ENCODE peak calls at places on chromosome 7, in nine cellular contexts. One of them, this sample, is unnamed. For H3K9me3, the result is how much of the 10 kb centered on the place peaks cover.

GRCh38 chr7:110994028-110994967 is 96.6 kb upstream of the LRRN3 start:
- DNase-seq in Peyer's patch: no peak
- DNase-seq in A549: no peak
- DNase-seq in gastrocnemius medialis: no peak
- DNase-seq in IMR-90: no peak
- DNase-seq in tibial nerve: no peak
- DNase-seq in breast epithelium: no peak
- DNase-seq in transverse colon: no peak
- DNase-seq in sigmoid colon: no peak
- DNase-seq in this sample: no peak

GRCh38 chr7:142275028-142275427 is 17.2 kb upstream of the PRSS58 start:
- DNase-seq in transverse colon: no peak
- DNase-seq in sigmoid colon: no peak
- DNase-seq in A549: no peak
- DNase-seq in tibial nerve: no peak
- DNase-seq in breast epithelium: no peak
- DNase-seq in Peyer's patch: no peak
- DNase-seq in IMR-90: no peak
- DNase-seq in gastrocnemius medialis: no peak
- DNase-seq in this sample: no peak

GRCh38 chr7:31099451-31100444 is 47.6 kb downstream of the ADCYAP1R1 start:
- DNase-seq in gastrocnemius medialis: no peak
- DNase-seq in A549: no peak
- DNase-seq in breast epithelium: no peak
- DNase-seq in tibial nerve: no peak
- DNase-seq in IMR-90: no peak
- DNase-seq in Peyer's patch: peak
- DNase-seq in transverse colon: no peak
- DNase-seq in sigmoid colon: peak
- DNase-seq in this sample: no peak

GRCh38 chr7:46775776-46776175 is 806.1 kb downstream of the TNS3 start:
- DNase-seq in IMR-90: peak
- DNase-seq in A549: no peak
- DNase-seq in Peyer's patch: no peak
- DNase-seq in sigmoid colon: no peak
- DNase-seq in tibial nerve: no peak
- DNase-seq in gastrocnemius medialis: no peak
- DNase-seq in transverse colon: no peak
- DNase-seq in breast epithelium: no peak
- DNase-seq in this sample: no peak

GRCh38 chr7:50828801-50829200 is 46.1 kb upstream of the GRB10 start:
- DNase-seq in sigmoid colon: no peak
- DNase-seq in breast epithelium: no peak
- DNase-seq in A549: no peak
- DNase-seq in tibial nerve: no peak
- DNase-seq in transverse colon: no peak
- DNase-seq in IMR-90: no peak
- DNase-seq in Peyer's patch: no peak
- DNase-seq in gastrocnemius medialis: no peak
- DNase-seq in this sample: no peak

GRCh38 chr7:128217030-128217805 is 23.9 kb upstream of the LEP start:
- DNase-seq in gastrocnemius medialis: no peak
- DNase-seq in tibial nerve: no peak
- DNase-seq in IMR-90: peak
- DNase-seq in Peyer's patch: no peak
- DNase-seq in A549: peak
- DNase-seq in sigmoid colon: peak
- DNase-seq in transverse colon: no peak
- DNase-seq in breast epithelium: no peak
- DNase-seq in this sample: no peak

GRCh38 chr7:137694405-137694804 is 152.4 kb downstream of the DGKI start:
- DNase-seq in A549: no peak
- DNase-seq in gastrocnemius medialis: no peak
- DNase-seq in transverse colon: no peak
- DNase-seq in sigmoid colon: no peak
- DNase-seq in breast epithelium: no peak
- DNase-seq in tibial nerve: no peak
- DNase-seq in Peyer's patch: no peak
- DNase-seq in IMR-90: peak
- DNase-seq in this sample: no peak

GRCh38 chr7:78516450-78516849 is 717.9 kb downstream of the PHTF2 start:
- DNase-seq in gastrocnemius medialis: no peak
- DNase-seq in Peyer's patch: no peak
- DNase-seq in IMR-90: no peak
- DNase-seq in sigmoid colon: no peak
- DNase-seq in transverse colon: no peak
- DNase-seq in tibial nerve: no peak
- DNase-seq in breast epithelium: no peak
- DNase-seq in A549: no peak
- DNase-seq in this sample: no peak

GRCh38 chr7:27150568-27151340 is 1.6 kb downstream of the HOXA3 start:
- DNase-seq in sigmoid colon: peak
- DNase-seq in breast epithelium: peak
- DNase-seq in IMR-90: peak
- DNase-seq in tibial nerve: no peak
- DNase-seq in Peyer's patch: peak
- DNase-seq in transverse colon: peak
- DNase-seq in gastrocnemius medialis: peak
- DNase-seq in A549: peak
- DNase-seq in this sample: peak

GRCh38 chr7:28977881-28978280 is 19.8 kb upstream of the TRIL start:
- DNase-seq in A549: no peak
- DNase-seq in Peyer's patch: no peak
- DNase-seq in transverse colon: no peak
- DNase-seq in tibial nerve: no peak
- DNase-seq in breast epithelium: no peak
- DNase-seq in sigmoid colon: no peak
- DNase-seq in IMR-90: no peak
- DNase-seq in gastrocnemius medialis: no peak
- DNase-seq in this sample: no peak

GRCh38 chr7:28711096-28711495 is 247.0 kb downstream of the TRIL start:
- DNase-seq in A549: no peak
- DNase-seq in IMR-90: no peak
- DNase-seq in sigmoid colon: no peak
- DNase-seq in tibial nerve: no peak
- DNase-seq in gastrocnemius medialis: no peak
- DNase-seq in breast epithelium: no peak
- DNase-seq in transverse colon: no peak
- DNase-seq in Peyer's patch: no peak
- DNase-seq in this sample: no peak

GRCh38 chr7:93622036-93622714 is 47.7 kb upstream of the CALCR start:
- DNase-seq in IMR-90: peak
- DNase-seq in tibial nerve: no peak
- DNase-seq in A549: peak
- DNase-seq in breast epithelium: no peak
- DNase-seq in gastrocnemius medialis: no peak
- DNase-seq in sigmoid colon: no peak
- DNase-seq in transverse colon: no peak
- DNase-seq in Peyer's patch: no peak
- DNase-seq in this sample: no peak

GRCh38 chr7:6271694-6272371 is 591 bp downstream of the CYTH3 start:
- DNase-seq in Peyer's patch: peak
- DNase-seq in A549: no peak
- DNase-seq in transverse colon: peak
- DNase-seq in breast epithelium: no peak
- DNase-seq in tibial nerve: no peak
- DNase-seq in sigmoid colon: peak
- DNase-seq in IMR-90: no peak
- DNase-seq in gastrocnemius medialis: no peak
- DNase-seq in this sample: peak

GRCh38 chr7:6271091-6271658 is 1.2 kb downstream of the CYTH3 start:
- DNase-seq in A549: peak
- DNase-seq in transverse colon: peak
- DNase-seq in sigmoid colon: peak
- DNase-seq in gastrocnemius medialis: peak
- DNase-seq in tibial nerve: peak
- DNase-seq in breast epithelium: peak
- DNase-seq in IMR-90: peak
- DNase-seq in Peyer's patch: peak
- DNase-seq in this sample: peak

GRCh38 chr7:6273380-6273837 is 985 bp upstream of the CYTH3 start:
- DNase-seq in A549: no peak
- DNase-seq in breast epithelium: no peak
- DNase-seq in tibial nerve: no peak
- DNase-seq in Peyer's patch: peak
- DNase-seq in transverse colon: peak
- DNase-seq in IMR-90: no peak
- DNase-seq in gastrocnemius medialis: no peak
- DNase-seq in sigmoid colon: no peak
- DNase-seq in this sample: peak

GRCh38 chr7:6273917-6274630 is 1.6 kb upstream of the CYTH3 start:
- DNase-seq in IMR-90: no peak
- DNase-seq in sigmoid colon: no peak
- DNase-seq in transverse colon: no peak
- DNase-seq in gastrocnemius medialis: no peak
- DNase-seq in breast epithelium: no peak
- DNase-seq in A549: no peak
- DNase-seq in Peyer's patch: no peak
- DNase-seq in tibial nerve: no peak
- DNase-seq in this sample: no peak

GRCh38 chr7:6272481-6273323 is at the start of gene CYTH3:
- DNase-seq in breast epithelium: peak
- DNase-seq in tibial nerve: peak
- DNase-seq in A549: peak
- DNase-seq in transverse colon: peak
- DNase-seq in Peyer's patch: peak
- DNase-seq in gastrocnemius medialis: peak
- DNase-seq in IMR-90: peak
- DNase-seq in sigmoid colon: peak
- DNase-seq in this sample: peak
- TF ChIP-seq POLR2A in breast epithelium: no peak
- TF ChIP-seq POLR2A in tibial nerve: peak
- TF ChIP-seq POLR2A in A549: peak
- TF ChIP-seq POLR2A in transverse colon: no peak
- TF ChIP-seq POLR2A in Peyer's patch: peak
- TF ChIP-seq POLR2A in gastrocnemius medialis: peak
- TF ChIP-seq POLR2A in IMR-90: no peak
- TF ChIP-seq POLR2A in sigmoid colon: no peak
- TF ChIP-seq POLR2A in this sample: peak

DNA sequence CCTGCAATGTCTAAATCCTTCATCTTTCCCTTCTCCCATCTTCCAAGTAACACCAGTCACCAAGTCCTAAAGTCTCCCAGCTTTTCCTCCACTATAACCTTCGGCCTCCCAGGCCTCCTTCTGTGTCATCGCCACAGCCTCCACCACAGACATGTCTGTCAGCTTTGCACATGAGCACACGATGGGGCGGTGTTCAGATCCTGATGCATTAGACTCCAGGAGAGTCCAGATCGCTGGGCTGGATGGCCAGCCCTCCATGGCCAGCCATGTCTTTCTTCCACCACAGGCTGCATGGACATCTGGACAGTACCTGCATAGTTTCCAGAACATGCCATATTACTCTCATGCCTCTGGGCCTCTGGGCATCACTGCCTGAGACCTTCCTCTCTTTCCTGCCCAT is 974.2 kb upstream of the ZNF722 start:
- DNase-seq in A549: no peak
- DNase-seq in tibial nerve: no peak
- DNase-seq in transverse colon: no peak
- DNase-seq in gastrocnemius medialis: no peak
- DNase-seq in breast epithelium: no peak
- DNase-seq in sigmoid colon: no peak
- DNase-seq in Peyer's patch: no peak
- DNase-seq in IMR-90: no peak
- DNase-seq in this sample: no peak
- H3K9me3 ChIP-seq in A549: under half
- H3K9me3 ChIP-seq in tibial nerve: under half
- H3K9me3 ChIP-seq in transverse colon: under half
- H3K9me3 ChIP-seq in gastrocnemius medialis: under half
- H3K9me3 ChIP-seq in breast epithelium: half or more
- H3K9me3 ChIP-seq in sigmoid colon: under half
- H3K9me3 ChIP-seq in Peyer's patch: under half
- H3K9me3 ChIP-seq in IMR-90: under half
- H3K9me3 ChIP-seq in this sample: under half

DNA sequence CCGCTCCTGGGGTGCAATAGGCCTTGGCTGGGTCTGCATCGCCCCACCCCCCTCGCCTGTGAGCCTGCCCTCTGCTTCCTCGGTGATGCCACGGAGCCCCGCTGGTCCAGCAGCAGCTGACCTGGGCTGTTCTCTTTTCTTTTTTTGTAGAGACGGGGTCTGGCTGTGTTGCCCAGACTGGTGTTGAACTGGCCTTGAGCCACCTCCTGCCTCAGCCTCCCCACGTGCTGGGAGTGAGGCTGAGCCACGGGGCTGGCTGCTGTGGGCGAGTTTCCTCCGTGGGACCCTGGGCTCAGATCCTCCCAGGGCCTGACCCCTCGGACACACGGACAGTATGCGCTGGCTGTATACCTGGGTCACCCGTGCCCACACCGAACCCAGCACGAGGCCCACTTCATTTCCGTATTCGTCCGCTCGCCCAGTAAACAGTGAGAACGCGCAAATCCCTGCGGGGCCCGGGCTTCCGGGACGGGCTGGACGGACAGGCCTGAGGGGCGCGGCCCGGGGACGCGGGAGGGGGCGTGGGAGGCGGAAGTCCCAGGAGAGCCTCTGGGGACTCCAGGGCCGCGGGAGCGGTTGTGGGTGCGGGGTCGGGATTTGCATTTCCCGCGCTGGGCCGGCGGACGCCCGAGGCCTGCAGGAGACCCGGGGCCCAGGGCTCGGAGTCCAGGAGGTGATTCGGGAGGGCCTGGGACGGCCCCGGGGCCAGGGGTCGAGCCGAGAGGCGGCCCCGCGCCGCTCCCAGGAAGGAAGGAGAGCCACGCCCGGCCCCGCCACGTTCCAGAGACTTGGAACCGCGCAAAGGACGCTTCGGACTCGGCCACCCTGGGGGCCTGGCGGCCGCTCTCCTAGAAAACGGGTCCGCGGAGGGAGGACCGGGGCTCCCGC is 57.8 kb upstream of the DNAJB6 start:
- DNase-seq in sigmoid colon: peak
- DNase-seq in transverse colon: peak
- DNase-seq in IMR-90: no peak
- DNase-seq in tibial nerve: no peak
- DNase-seq in Peyer's patch: peak
- DNase-seq in breast epithelium: peak
- DNase-seq in A549: no peak
- DNase-seq in gastrocnemius medialis: no peak
- DNase-seq in this sample: peak
- TF ChIP-seq POLR2A in sigmoid colon: no peak
- TF ChIP-seq POLR2A in transverse colon: peak
- TF ChIP-seq POLR2A in IMR-90: no peak
- TF ChIP-seq POLR2A in tibial nerve: no peak
- TF ChIP-seq POLR2A in Peyer's patch: peak
- TF ChIP-seq POLR2A in breast epithelium: no peak
- TF ChIP-seq POLR2A in A549: no peak
- TF ChIP-seq POLR2A in gastrocnemius medialis: no peak
- TF ChIP-seq POLR2A in this sample: no peak

DNA sequence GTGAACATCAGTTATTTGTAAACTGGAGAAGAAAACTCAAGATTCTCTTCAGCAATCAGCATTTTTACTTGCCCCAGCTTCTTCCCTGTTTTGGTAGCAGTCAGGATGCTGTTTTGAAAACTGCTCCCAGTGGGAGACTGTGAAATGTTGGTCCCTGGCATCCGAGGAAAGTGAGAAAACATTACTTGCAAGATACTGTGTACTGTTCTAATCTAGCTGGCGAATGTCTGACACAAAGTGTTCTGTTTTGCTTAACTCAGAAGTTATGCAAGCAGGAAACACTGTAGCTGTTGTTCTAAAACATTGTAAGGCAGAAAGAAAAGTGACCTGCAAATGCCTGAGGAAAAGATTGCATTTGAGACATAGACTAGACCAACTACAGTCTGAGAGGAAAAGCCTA is 171.8 kb upstream of the POM121L12 start:
- DNase-seq in sigmoid colon: no peak
- DNase-seq in IMR-90: no peak
- DNase-seq in Peyer's patch: no peak
- DNase-seq in tibial nerve: no peak
- DNase-seq in transverse colon: no peak
- DNase-seq in gastrocnemius medialis: peak
- DNase-seq in breast epithelium: no peak
- DNase-seq in A549: no peak
- DNase-seq in this sample: no peak
- H3K9me3 ChIP-seq in sigmoid colon: under half
- H3K9me3 ChIP-seq in IMR-90: under half
- H3K9me3 ChIP-seq in Peyer's patch: under half
- H3K9me3 ChIP-seq in tibial nerve: under half
- H3K9me3 ChIP-seq in transverse colon: under half
- H3K9me3 ChIP-seq in gastrocnemius medialis: under half
- H3K9me3 ChIP-seq in breast epithelium: under half
- H3K9me3 ChIP-seq in A549: under half
- H3K9me3 ChIP-seq in this sample: under half